ENCODE peak calls at places on chromosomes 12 and 14, in seven cellular contexts. Z is CD8-positive, alpha-beta memory T cell; Y is CD4-positive, CD25-positive, alpha-beta regulatory T cell; V is small intestine; T is spleen; E is mucosa of descending colon; M is HAP-1. L is an unnamed sample. For H3K9me3, the result is how much of the 10 kb centered on the place peaks cover.

GRCh38 chr12:121352053-121353018 is at the start of gene ANAPC5:
- DNase-seq in Z (peak), Y (peak), V (peak), T (peak), E (peak), M (peak), L (peak)

GRCh38 chr14:39467889-39468524 is 35.8 kb upstream of the FBXO33 start:
- DNase-seq in Z (no peak), Y (peak), V (no peak), T (no peak), E (no peak), M (peak), L (no peak)

GRCh38 chr14:38663382-38663781 is 407.5 kb upstream of the CLEC14A start:
- DNase-seq in Z (no peak), Y (no peak), V (peak), T (no peak), E (no peak), M (no peak), L (no peak)

GRCh38 chr14:40850191-40850590 is 756.5 kb upstream of the LRFN5 start:
- DNase-seq in Z (no peak), Y (no peak), V (no peak), T (no peak), E (no peak), M (no peak), L (no peak)

GRCh38 chr12:121789800-121790748 is 3.4 kb downstream of the RHOF start:
- DNase-seq in Z (peak), Y (peak), V (peak), T (peak), E (peak), M (no peak), L (peak)

GRCh38 chr12:69173358-69173757 is 66.0 kb upstream of the CPSF6 start:
- DNase-seq in Z (no peak), Y (no peak), V (no peak), T (no peak), E (no peak), M (no peak), L (no peak)

GRCh38 chr12:50933459-50934124 is 18.8 kb upstream of the HIGD1C start:
- DNase-seq in Z (no peak), Y (no peak), V (no peak), T (no peak), E (no peak), M (no peak), L (no peak)

GRCh38 chr14:53990978-53991377 is 34.4 kb upstream of the BMP4 start:
- DNase-seq in Z (no peak), Y (no peak), V (no peak), T (no peak), E (no peak), M (no peak), L (no peak)

GRCh38 chr12:29234965-29235364 is 85.9 kb downstream of the FAR2 start:
- DNase-seq in Z (no peak), Y (no peak), V (no peak), T (no peak), E (no peak), M (no peak), L (no peak)

GRCh38 chr14:90454041-90455000 is 57.5 kb downstream of the CALM1 start:
- DNase-seq in Z (no peak), Y (peak), V (peak), T (no peak), E (peak), M (no peak), L (no peak)

GRCh38 chr12:109729837-109730200 is 16.2 kb downstream of the FAM222A start:
- DNase-seq in Z (no peak), Y (no peak), V (no peak), T (peak), E (peak), M (no peak), L (no peak)

GRCh38 chr14:79708991-79709390 is 502.3 kb downstream of the DIO2 start:
- DNase-seq in Z (no peak), Y (no peak), V (no peak), T (no peak), E (no peak), M (no peak), L (no peak)

GRCh38 chr12:57896437-57897201 is 44.7 kb upstream of the ATP23 start:
- DNase-seq in Z (no peak), Y (peak), V (peak), T (peak), E (peak), M (no peak), L (no peak)

GRCh38 chr12:52005903-52006703 is 643 bp upstream of the TAMALIN start:
- DNase-seq in Z (no peak), Y (no peak), V (peak), T (peak), E (peak), M (no peak), L (no peak)

GRCh38 chr12:1827806-1828805 is 7.7 kb downstream of the LRTM2 start:
- DNase-seq in Z (no peak), Y (no peak), V (no peak), T (peak), E (peak), M (no peak), L (no peak)

GRCh38 chr12:13661005-13661887 is 320.2 kb downstream of the GRIN2B start:
- DNase-seq in Z (no peak), Y (peak), V (peak), T (no peak), E (no peak), M (peak), L (no peak)

GRCh38 chr12:67155863-67156262 is 113.3 kb upstream of the CAND1 start:
- DNase-seq in Z (no peak), Y (no peak), V (no peak), T (no peak), E (no peak), M (no peak), L (no peak)

GRCh38 chr12:4355843-4356327 is 23.6 kb downstream of the FGF23 start:
- DNase-seq in Z (peak), Y (peak), V (peak), T (no peak), E (no peak), M (no peak), L (peak)

GRCh38 chr12:52121848-52122838 is 42.6 kb downstream of the SMIM41 start:
- DNase-seq in Z (peak), Y (peak), V (peak), T (peak), E (no peak), M (peak), L (peak)

GRCh38 chr12:118741196-118741595 is 240.1 kb upstream of the SRRM4 start:
- DNase-seq in Z (no peak), Y (no peak), V (no peak), T (no peak), E (no peak), M (no peak), L (no peak)

GRCh38 chr14:80658733-80659132 is 282.8 kb downstream of the CEP128 start:
- DNase-seq in Z (no peak), Y (no peak), V (no peak), T (no peak), E (no peak), M (no peak), L (no peak)

GRCh38 chr14:32809255-32809654 is 129.4 kb upstream of the NPAS3 start:
- DNase-seq in Z (no peak), Y (no peak), V (no peak), T (no peak), E (no peak), M (no peak), L (no peak)

GRCh38 chr12:24759155-24759554 is 189.7 kb downstream of the BCAT1 start:
- DNase-seq in Z (no peak), Y (no peak), V (no peak), T (no peak), E (no peak), M (no peak), L (no peak)

GRCh38 chr12:57242691-57243454 is 8.1 kb downstream of the STAC3 start:
- DNase-seq in Z (peak), Y (peak), V (peak), T (peak), E (peak), M (peak), L (peak)

GRCh38 chr14:72869407-72870329 is 24.2 kb downstream of the DPF3 start:
- DNase-seq in Z (no peak), Y (no peak), V (no peak), T (no peak), E (no peak), M (no peak), L (no peak)

GRCh38 chr14:37497422-37497821 is 97.6 kb downstream of the FOXA1 start:
- DNase-seq in Z (no peak), Y (no peak), V (no peak), T (no peak), E (no peak), M (no peak), L (no peak)

GRCh38 chr12:49899921-49900320 is 3.8 kb downstream of the FAIM2 start:
- DNase-seq in Z (no peak), Y (no peak), V (no peak), T (no peak), E (no peak), M (no peak), L (no peak)

GRCh38 chr12:50960130-50960529 is 7.8 kb downstream of the HIGD1C start:
- DNase-seq in Z (no peak), Y (peak), V (no peak), T (no peak), E (no peak), M (no peak), L (no peak)

GRCh38 chr12:63916561-63917476 is 72.3 kb downstream of the SRGAP1 start:
- DNase-seq in Z (no peak), Y (no peak), V (no peak), T (no peak), E (no peak), M (no peak), L (no peak)

GRCh38 chr14:105745433-105746123 is 219.2 kb downstream of the TMEM121 start:
- DNase-seq in Z (no peak), Y (no peak), V (no peak), T (no peak), E (peak), M (no peak), L (no peak)
- H3K9me3 ChIP-seq in Z (under half), Y (under half), V (under half), T (under half), E (under half), M (under half), L (under half)

DNA sequence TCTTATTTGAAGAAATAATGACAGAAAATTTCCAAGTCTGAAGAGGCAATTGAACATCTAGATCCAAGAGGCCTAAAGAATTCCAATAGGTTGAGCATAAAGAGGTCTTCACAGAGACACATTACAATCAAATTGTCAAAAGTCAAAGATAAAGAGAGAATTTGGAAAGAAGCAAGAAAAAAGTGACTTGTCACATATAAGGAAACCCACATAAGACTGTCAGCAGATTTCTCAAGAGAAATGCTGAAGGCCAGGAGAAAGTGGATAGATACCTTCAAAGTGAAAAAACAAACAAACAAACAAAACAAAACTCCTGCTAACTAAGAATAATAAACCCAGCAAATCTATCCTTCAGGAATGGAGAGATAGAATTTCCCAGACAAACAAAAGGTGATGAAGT is 118.1 kb upstream of the LGR5 start:
- DNase-seq in Z (no peak), Y (no peak), V (no peak), T (no peak), E (no peak), M (no peak), L (no peak)
- H3K9me3 ChIP-seq in Z (under half), Y (under half), V (under half), T (under half), E (under half), M (under half), L (under half)

GRCh38 chr14:97833291-97833690 is 1036.1 kb downstream of the VRK1 start:
- DNase-seq in Z (no peak), Y (no peak), V (no peak), T (no peak), E (no peak), M (no peak), L (no peak)
- H3K9me3 ChIP-seq in Z (under half), Y (under half), V (under half), T (under half), E (under half), M (under half), L (under half)

GRCh38 chr14:71675902-71676291 is 256.3 kb upstream of the RGS6 start:
- DNase-seq in Z (no peak), Y (no peak), V (no peak), T (no peak), E (no peak), M (no peak), L (no peak)
- H3K9me3 ChIP-seq in Z (under half), Y (under half), V (under half), T (under half), E (under half), M (under half), L (under half)

DNA sequence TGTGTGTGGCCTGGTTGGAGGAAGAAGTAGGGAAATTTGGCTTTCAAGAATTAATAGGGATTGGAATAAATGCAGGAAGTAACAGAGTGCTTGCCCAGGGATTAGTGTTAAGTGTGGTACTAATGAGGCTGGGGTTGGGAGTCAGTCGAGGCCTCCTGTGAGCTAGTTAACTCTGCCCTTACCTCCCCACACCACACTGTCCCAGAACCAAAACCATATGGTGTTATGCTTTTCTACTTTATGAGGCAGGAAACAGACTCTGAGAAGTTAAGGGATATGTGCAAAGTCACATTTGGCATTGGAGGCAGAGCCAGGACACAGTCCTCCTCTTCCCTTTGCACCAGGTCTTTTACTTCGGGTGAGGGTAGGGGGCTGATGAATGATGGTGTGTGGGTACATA is 41.8 kb downstream of the PELI2 start:
- DNase-seq in Z (no peak), Y (no peak), V (no peak), T (no peak), E (no peak), M (no peak), L (no peak)
- H3K9me3 ChIP-seq in Z (under half), Y (under half), V (under half), T (under half), E (under half), M (under half), L (under half)

DNA sequence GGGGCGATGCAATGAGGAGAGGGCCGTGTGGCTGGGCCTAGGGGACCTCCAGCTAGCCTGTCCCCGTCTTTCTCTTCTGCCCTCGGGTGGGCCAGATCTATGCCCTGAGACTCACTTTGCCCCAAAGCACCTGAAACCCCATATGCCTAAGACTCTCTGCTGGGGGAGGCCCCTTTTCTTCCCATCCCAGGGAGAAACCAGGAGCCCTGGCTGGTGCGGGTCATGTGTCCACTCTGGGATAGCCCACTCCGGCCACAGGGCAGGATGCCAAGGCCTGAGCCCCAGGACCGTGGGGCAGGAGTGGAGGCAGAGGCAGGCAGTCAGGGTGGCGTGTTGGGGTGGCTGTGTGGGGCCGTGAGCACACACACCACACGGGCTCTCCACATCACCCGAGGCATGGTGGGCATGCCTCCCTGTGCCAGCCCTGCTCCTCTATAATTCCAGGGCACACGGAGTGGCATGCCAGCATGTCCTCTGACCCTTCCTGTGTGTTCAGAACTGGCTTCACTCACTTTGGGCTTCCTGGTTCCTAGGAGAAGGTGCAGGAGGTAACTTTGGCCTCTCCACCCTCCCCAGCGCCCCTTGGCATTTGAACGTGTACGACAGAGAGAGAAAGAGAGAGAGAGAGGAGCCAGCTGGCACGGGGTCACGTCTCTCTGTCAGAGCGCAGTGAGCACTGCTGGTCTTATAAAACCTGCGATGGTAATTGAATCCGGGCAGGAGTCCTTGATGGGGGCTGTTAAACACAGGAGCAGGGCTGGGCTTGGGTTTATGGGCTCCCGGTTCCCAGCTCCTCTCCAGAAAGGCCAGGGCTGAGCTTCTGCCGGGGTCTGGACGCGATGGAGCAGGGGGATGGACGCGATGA is 144.2 kb downstream of the KIF26A start:
- DNase-seq in Z (no peak), Y (no peak), V (no peak), T (no peak), E (peak), M (no peak), L (no peak)
- H3K9me3 ChIP-seq in Z (under half), Y (under half), V (under half), T (under half), E (under half), M (under half), L (under half)

GRCh38 chr12:129830796-129831195 is 73.0 kb downstream of the TMEM132D start:
- DNase-seq in Z (no peak), Y (no peak), V (no peak), T (no peak), E (no peak), M (no peak), L (no peak)
- H3K9me3 ChIP-seq in Z (under half), Y (under half), V (under half), T (under half), E (under half), M (under half), L (under half)

GRCh38 chr12:46261658-46262057 is 7.2 kb downstream of the SLC38A1 start:
- DNase-seq in Z (no peak), Y (no peak), V (no peak), T (no peak), E (no peak), M (no peak), L (no peak)
- H3K9me3 ChIP-seq in Z (under half), Y (under half), V (under half), T (under half), E (under half), M (under half), L (under half)

DNA sequence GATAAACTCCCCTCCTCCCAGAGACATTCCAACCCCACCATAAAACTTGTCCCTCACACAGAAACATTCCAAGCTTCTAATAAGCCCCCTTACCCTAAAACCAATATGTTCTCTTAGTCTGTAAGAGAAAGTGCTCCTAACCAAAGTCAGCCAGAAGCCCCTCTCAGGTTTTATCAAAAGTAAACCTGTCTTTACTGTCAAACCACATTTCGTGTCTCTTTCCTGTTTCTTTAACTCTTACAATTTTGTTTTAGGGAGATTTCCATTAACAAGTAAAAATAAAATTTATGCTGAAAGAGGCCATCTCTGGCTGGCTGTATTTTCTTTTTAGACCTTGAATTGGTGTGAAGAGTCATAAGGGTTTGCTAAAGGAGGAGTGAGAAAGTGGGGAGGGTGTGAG is 29.8 kb upstream of the CAPRIN2 start:
- DNase-seq in Z (no peak), Y (no peak), V (no peak), T (no peak), E (no peak), M (no peak), L (no peak)
- H3K9me3 ChIP-seq in Z (under half), Y (under half), V (under half), T (under half), E (under half), M (under half), L (under half)

GRCh38 chr12:133235401-133236112 is at the start of gene ANHX:
- DNase-seq in Z (no peak), Y (no peak), V (no peak), T (no peak), E (no peak), M (no peak), L (no peak)
- H3K9me3 ChIP-seq in Z (under half), Y (under half), V (under half), T (half or more), E (half or more), M (under half), L (under half)

L was measured in T-helper 17 cell.